ENCODE peak calls at places on chromosome 12, in five cellular contexts. B is astrocyte, V is K562, X is neuronal stem cell, J is mesendoderm. N is an unnamed sample.

GRCh38 chr12:13563743-13564125 is 367.2 kb downstream of the EMP1 start:
- DNase-seq in B (no peak), V (no peak), X (no peak), J (no peak), N (no peak)

GRCh38 chr12:26848156-26848825 is 15.3 kb upstream of the ITPR2 start:
- DNase-seq in B (no peak), V (no peak), X (no peak), J (no peak), N (no peak)

GRCh38 chr12:104073699-104074098 is 9.4 kb downstream of the HCFC2 start:
- DNase-seq in B (no peak), V (no peak), X (no peak), J (no peak), N (no peak)

GRCh38 chr12:52222692-52223091 is 10.4 kb upstream of the KRT7 start:
- DNase-seq in B (no peak), V (no peak), X (no peak), J (no peak), N (no peak)

GRCh38 chr12:33438890-33439586 is 581 bp downstream of the SYT10 start:
- DNase-seq in B (no peak), V (peak), X (peak), J (peak), N (no peak)

GRCh38 chr12:102879144-102879763 is 37.8 kb downstream of the PAH start:
- DNase-seq in B (peak), V (peak), X (peak), J (peak), N (peak)

GRCh38 chr12:25553083-25553482 is at the start of gene LMNTD1:
- DNase-seq in B (peak), V (no peak), X (no peak), J (no peak), N (no peak)

GRCh38 chr12:93790472-93791152 is 113.4 kb downstream of the CRADD start:
- DNase-seq in B (peak), V (peak), X (no peak), J (peak), N (no peak)

GRCh38 chr12:119229837-119230236 is 51.1 kb downstream of the HSPB8 start:
- DNase-seq in B (peak), V (peak), X (peak), J (peak), N (peak)

GRCh38 chr12:29563636-29564035 is 66.2 kb upstream of the OVCH1 start:
- DNase-seq in B (no peak), V (no peak), X (no peak), J (no peak), N (no peak)

GRCh38 chr12:125434936-125435443 is 369.8 kb downstream of the AACS start:
- DNase-seq in B (no peak), V (no peak), X (no peak), J (no peak), N (no peak)

GRCh38 chr12:28035483-28035882 is 63.0 kb upstream of the PTHLH start:
- DNase-seq in B (peak), V (peak), X (no peak), J (peak), N (no peak)

GRCh38 chr12:44317651-44318126 is 481.8 kb downstream of the TMEM117 start:
- DNase-seq in B (peak), V (no peak), X (peak), J (peak), N (no peak)

GRCh38 chr12:116539905-116540482 is 19.2 kb upstream of the MAP1LC3B2 start:
- DNase-seq in B (peak), V (no peak), X (peak), J (peak), N (peak)

GRCh38 chr12:12018454-12018853 is 52.3 kb upstream of the BCL2L14 start:
- DNase-seq in B (peak), V (no peak), X (no peak), J (no peak), N (no peak)

GRCh38 chr12:19829100-19829853 is 390.0 kb downstream of the AEBP2 start:
- DNase-seq in B (no peak), V (no peak), X (no peak), J (no peak), N (no peak)

GRCh38 chr12:114729731-114730130 is 45.8 kb upstream of the TBX3 start:
- DNase-seq in B (peak), V (no peak), X (no peak), J (no peak), N (no peak)

GRCh38 chr12:120078868-120079267 is 37.7 kb downstream of the RAB35 start:
- DNase-seq in B (no peak), V (no peak), X (no peak), J (no peak), N (no peak)

GRCh38 chr12:131209082-131210070 is 255.7 kb downstream of the ADGRD1 start:
- DNase-seq in B (no peak), V (no peak), X (no peak), J (no peak), N (no peak)

GRCh38 chr12:19783547-19784444 is 344.5 kb downstream of the AEBP2 start:
- DNase-seq in B (no peak), V (no peak), X (no peak), J (no peak), N (no peak)

GRCh38 chr12:14247166-14247565 is 118.3 kb upstream of the ATF7IP start:
- DNase-seq in B (no peak), V (no peak), X (no peak), J (no peak), N (no peak)

GRCh38 chr12:6222009-6222702 is 22.0 kb downstream of the CD9 start:
- DNase-seq in B (no peak), V (no peak), X (peak), J (no peak), N (no peak)
- H3K27ac ChIP-seq in B (no peak), V (no peak), X (peak), J (no peak), N (no peak)

DNA sequence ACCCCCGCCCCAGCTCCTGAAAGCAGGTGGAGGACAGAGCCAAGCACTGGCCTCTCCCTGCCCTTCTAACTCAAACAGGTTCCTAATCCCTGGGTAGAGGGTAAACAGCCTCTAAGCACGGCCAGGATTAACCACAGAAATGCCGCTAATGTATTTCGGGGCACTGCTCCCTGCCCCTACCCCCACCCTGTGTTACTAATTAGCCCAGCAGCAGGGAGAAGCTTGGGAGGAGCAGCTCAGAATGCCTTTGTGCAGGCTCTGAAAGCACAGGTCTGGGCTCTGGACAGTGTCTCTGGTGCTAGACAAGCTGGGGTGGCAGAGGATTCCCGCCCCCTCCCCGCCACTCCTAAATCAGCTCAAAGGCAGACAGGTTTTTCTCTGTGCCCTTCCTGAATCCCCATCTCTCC is 53.2 kb downstream of the SMUG1 start:
- DNase-seq in B (no peak), V (no peak), X (peak), J (no peak), N (no peak)
- H3K9ac ChIP-seq in B (no peak), V (no peak), X (no peak), J (no peak), N (no peak)

GRCh38 chr12:117714203-117714602 is 254.6 kb downstream of the KSR2 start:
- DNase-seq in B (no peak), V (no peak), X (no peak), J (peak), N (no peak)

GRCh38 chr12:117718559-117718958 is 250.2 kb downstream of the KSR2 start:
- DNase-seq in B (no peak), V (no peak), X (no peak), J (peak), N (no peak)

GRCh38 chr12:117718141-117718540 is 250.6 kb downstream of the KSR2 start:
- DNase-seq in B (no peak), V (no peak), X (no peak), J (no peak), N (no peak)
- H3K4me3 ChIP-seq in B (no peak), V (no peak), X (no peak), J (no peak), N (no peak)

GRCh38 chr12:1373887-1374286 is 220.5 kb downstream of the FBXL14 start:
- DNase-seq in B (peak), V (no peak), X (no peak), J (no peak), N (no peak)
- H3K27ac ChIP-seq in B (no peak), V (no peak), X (peak), J (no peak), N (peak)

DNA sequence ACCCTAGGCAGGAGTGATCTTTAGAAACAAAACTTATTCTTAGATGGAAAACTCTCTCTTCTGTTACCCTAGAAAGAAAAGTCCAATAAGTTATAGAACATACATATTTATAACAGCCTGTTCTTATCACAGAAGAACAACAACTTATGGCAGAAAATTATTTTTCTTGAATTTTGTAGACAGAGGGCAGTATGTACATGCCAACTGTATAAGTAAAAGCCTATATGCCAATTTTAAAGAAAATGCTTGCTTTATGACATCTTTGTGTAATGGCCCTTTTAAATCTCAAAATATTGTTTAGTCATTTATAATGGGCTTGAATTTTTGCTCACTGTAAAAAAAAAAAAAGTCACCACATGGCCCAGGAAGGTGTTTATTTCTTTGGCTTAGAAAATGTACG is 38.2 kb upstream of the GRIP1 start:
- DNase-seq in B (no peak), V (no peak), X (no peak), J (no peak), N (no peak)
- H3K9ac ChIP-seq in B (no peak), V (no peak), X (no peak), J (no peak), N (no peak)

DNA sequence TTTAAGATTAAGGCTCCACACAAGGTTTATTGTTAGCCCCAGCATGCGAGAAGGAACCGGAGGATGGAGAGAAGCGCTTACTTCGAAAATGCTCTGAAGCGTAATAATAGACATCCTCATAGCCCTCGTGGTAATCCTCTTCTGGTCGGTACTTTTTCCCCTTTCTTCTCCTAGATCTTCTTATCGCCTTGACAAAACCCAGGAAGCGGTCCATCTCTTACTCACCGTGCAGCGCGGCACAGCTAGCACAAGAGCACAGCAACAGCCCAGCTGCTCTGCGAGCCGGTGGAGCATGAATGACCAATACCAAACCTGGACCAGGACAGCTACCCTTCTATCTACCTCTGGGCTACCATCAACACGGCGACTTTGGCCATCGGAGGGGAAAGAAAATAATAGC is 125.1 kb upstream of the GRIP1 start:
- DNase-seq in B (peak), V (no peak), X (peak), J (peak), N (no peak)
- H3K4me3 ChIP-seq in B (no peak), V (no peak), X (peak), J (no peak), N (no peak)

GRCh38 chr12:65803253-65803652 is 21.0 kb upstream of the HMGA2 start:
- DNase-seq in B (no peak), V (no peak), X (no peak), J (no peak), N (no peak)

GRCh38 chr12:65795453-65795852 is 28.8 kb upstream of the HMGA2 start:
- DNase-seq in B (no peak), V (no peak), X (no peak), J (no peak), N (no peak)

GRCh38 chr12:65798903-65799302 is 25.4 kb upstream of the HMGA2 start:
- DNase-seq in B (no peak), V (no peak), X (no peak), J (peak), N (no peak)

GRCh38 chr12:65799331-65799730 is 25.0 kb upstream of the HMGA2 start:
- DNase-seq in B (no peak), V (no peak), X (no peak), J (no peak), N (no peak)

GRCh38 chr12:65800928-65801327 is 23.4 kb upstream of the HMGA2 start:
- DNase-seq in B (peak), V (no peak), X (no peak), J (no peak), N (no peak)
- H3K27ac ChIP-seq in B (no peak), V (no peak), X (no peak), J (no peak), N (no peak)

N was measured in SK-N-MC.